ENCODE peak calls at places on chromosomes 12 and 14, in ten cellular contexts. One of them, this sample, is unnamed.

GRCh38 chr12:110872100-110872499 is 25.3 kb downstream of the CCDC63 start:
- DNase-seq in T follicular helper cell: no peak
- DNase-seq in pons: no peak
- DNase-seq in iris pigment epithelial cell: no peak
- DNase-seq in AML-193: no peak
- DNase-seq in Panc1: no peak
- DNase-seq in stimulated activated CD8-positive, alpha-beta memory T cell treated with anti-CD3 and anti-CD28 coated beads, Interleukin-7, amount 100 ng/mL, for 4 hours: no peak
- DNase-seq in NCI-H2081: no peak
- DNase-seq in activated CD4-positive, alpha-beta T cell treated with anti-CD3 and anti-CD28 coated beads, Interleukin-2, amount 10 ng/mL, durations not matched to agents 7 days and 5 days: no peak
- DNase-seq in stimulated activated CD4-positive, alpha-beta T cell treated with anti-CD3 and anti-CD28 coated beads, Interleukin-2, amount 100 ng/mL, for 24 hours: no peak
- DNase-seq in this sample: no peak

GRCh38 chr12:5665615-5666014 is 233.7 kb downstream of the NTF3 start:
- DNase-seq in Panc1: no peak
- DNase-seq in stimulated activated CD4-positive, alpha-beta T cell treated with anti-CD3 and anti-CD28 coated beads, Interleukin-2, amount 100 ng/mL, for 24 hours: no peak
- DNase-seq in AML-193: no peak
- DNase-seq in stimulated activated CD8-positive, alpha-beta memory T cell treated with anti-CD3 and anti-CD28 coated beads, Interleukin-7, amount 100 ng/mL, for 4 hours: no peak
- DNase-seq in iris pigment epithelial cell: peak
- DNase-seq in activated CD4-positive, alpha-beta T cell treated with anti-CD3 and anti-CD28 coated beads, Interleukin-2, amount 10 ng/mL, durations not matched to agents 7 days and 5 days: no peak
- DNase-seq in NCI-H2081: no peak
- DNase-seq in pons: no peak
- DNase-seq in T follicular helper cell: no peak
- DNase-seq in this sample: no peak

GRCh38 chr14:65483647-65484046 is 71.1 kb downstream of the FUT8 start:
- DNase-seq in AML-193: no peak
- DNase-seq in stimulated activated CD4-positive, alpha-beta T cell treated with anti-CD3 and anti-CD28 coated beads, Interleukin-2, amount 100 ng/mL, for 24 hours: no peak
- DNase-seq in activated CD4-positive, alpha-beta T cell treated with anti-CD3 and anti-CD28 coated beads, Interleukin-2, amount 10 ng/mL, durations not matched to agents 7 days and 5 days: no peak
- DNase-seq in iris pigment epithelial cell: peak
- DNase-seq in Panc1: no peak
- DNase-seq in T follicular helper cell: no peak
- DNase-seq in NCI-H2081: no peak
- DNase-seq in pons: no peak
- DNase-seq in stimulated activated CD8-positive, alpha-beta memory T cell treated with anti-CD3 and anti-CD28 coated beads, Interleukin-7, amount 100 ng/mL, for 4 hours: no peak
- DNase-seq in this sample: no peak

GRCh38 chr12:12319501-12320322 is 30.3 kb downstream of the MANSC1 start:
- DNase-seq in activated CD4-positive, alpha-beta T cell treated with anti-CD3 and anti-CD28 coated beads, Interleukin-2, amount 10 ng/mL, durations not matched to agents 7 days and 5 days: no peak
- DNase-seq in AML-193: no peak
- DNase-seq in stimulated activated CD4-positive, alpha-beta T cell treated with anti-CD3 and anti-CD28 coated beads, Interleukin-2, amount 100 ng/mL, for 24 hours: no peak
- DNase-seq in iris pigment epithelial cell: peak
- DNase-seq in NCI-H2081: no peak
- DNase-seq in pons: no peak
- DNase-seq in Panc1: no peak
- DNase-seq in stimulated activated CD8-positive, alpha-beta memory T cell treated with anti-CD3 and anti-CD28 coated beads, Interleukin-7, amount 100 ng/mL, for 4 hours: no peak
- DNase-seq in T follicular helper cell: no peak
- DNase-seq in this sample: no peak

GRCh38 chr12:11446372-11446771 is 51.0 kb upstream of the PRB2 start:
- DNase-seq in activated CD4-positive, alpha-beta T cell treated with anti-CD3 and anti-CD28 coated beads, Interleukin-2, amount 10 ng/mL, durations not matched to agents 7 days and 5 days: no peak
- DNase-seq in pons: no peak
- DNase-seq in AML-193: no peak
- DNase-seq in iris pigment epithelial cell: peak
- DNase-seq in NCI-H2081: no peak
- DNase-seq in stimulated activated CD8-positive, alpha-beta memory T cell treated with anti-CD3 and anti-CD28 coated beads, Interleukin-7, amount 100 ng/mL, for 4 hours: no peak
- DNase-seq in Panc1: no peak
- DNase-seq in stimulated activated CD4-positive, alpha-beta T cell treated with anti-CD3 and anti-CD28 coated beads, Interleukin-2, amount 100 ng/mL, for 24 hours: no peak
- DNase-seq in T follicular helper cell: no peak
- DNase-seq in this sample: peak

GRCh38 chr14:34997762-34998161 is 15.0 kb downstream of the SRP54 start:
- DNase-seq in pons: no peak
- DNase-seq in stimulated activated CD8-positive, alpha-beta memory T cell treated with anti-CD3 and anti-CD28 coated beads, Interleukin-7, amount 100 ng/mL, for 4 hours: no peak
- DNase-seq in NCI-H2081: peak
- DNase-seq in activated CD4-positive, alpha-beta T cell treated with anti-CD3 and anti-CD28 coated beads, Interleukin-2, amount 10 ng/mL, durations not matched to agents 7 days and 5 days: no peak
- DNase-seq in Panc1: no peak
- DNase-seq in AML-193: no peak
- DNase-seq in T follicular helper cell: no peak
- DNase-seq in iris pigment epithelial cell: peak
- DNase-seq in stimulated activated CD4-positive, alpha-beta T cell treated with anti-CD3 and anti-CD28 coated beads, Interleukin-2, amount 100 ng/mL, for 24 hours: no peak
- DNase-seq in this sample: no peak

GRCh38 chr12:95740751-95741150 is 49.8 kb downstream of the NTN4 start:
- DNase-seq in iris pigment epithelial cell: no peak
- DNase-seq in stimulated activated CD4-positive, alpha-beta T cell treated with anti-CD3 and anti-CD28 coated beads, Interleukin-2, amount 100 ng/mL, for 24 hours: no peak
- DNase-seq in T follicular helper cell: no peak
- DNase-seq in AML-193: no peak
- DNase-seq in activated CD4-positive, alpha-beta T cell treated with anti-CD3 and anti-CD28 coated beads, Interleukin-2, amount 10 ng/mL, durations not matched to agents 7 days and 5 days: no peak
- DNase-seq in pons: no peak
- DNase-seq in Panc1: no peak
- DNase-seq in NCI-H2081: peak
- DNase-seq in stimulated activated CD8-positive, alpha-beta memory T cell treated with anti-CD3 and anti-CD28 coated beads, Interleukin-7, amount 100 ng/mL, for 4 hours: no peak
- DNase-seq in this sample: no peak

GRCh38 chr14:37924622-37925021 is 283.1 kb upstream of the SSTR1 start:
- DNase-seq in iris pigment epithelial cell: no peak
- DNase-seq in stimulated activated CD8-positive, alpha-beta memory T cell treated with anti-CD3 and anti-CD28 coated beads, Interleukin-7, amount 100 ng/mL, for 4 hours: no peak
- DNase-seq in T follicular helper cell: no peak
- DNase-seq in stimulated activated CD4-positive, alpha-beta T cell treated with anti-CD3 and anti-CD28 coated beads, Interleukin-2, amount 100 ng/mL, for 24 hours: no peak
- DNase-seq in activated CD4-positive, alpha-beta T cell treated with anti-CD3 and anti-CD28 coated beads, Interleukin-2, amount 10 ng/mL, durations not matched to agents 7 days and 5 days: no peak
- DNase-seq in Panc1: no peak
- DNase-seq in AML-193: no peak
- DNase-seq in NCI-H2081: no peak
- DNase-seq in pons: no peak
- DNase-seq in this sample: no peak

GRCh38 chr12:53577941-53578352 is 48.2 kb downstream of the ATF7 start:
- DNase-seq in T follicular helper cell: no peak
- DNase-seq in pons: no peak
- DNase-seq in activated CD4-positive, alpha-beta T cell treated with anti-CD3 and anti-CD28 coated beads, Interleukin-2, amount 10 ng/mL, durations not matched to agents 7 days and 5 days: no peak
- DNase-seq in iris pigment epithelial cell: no peak
- DNase-seq in stimulated activated CD4-positive, alpha-beta T cell treated with anti-CD3 and anti-CD28 coated beads, Interleukin-2, amount 100 ng/mL, for 24 hours: no peak
- DNase-seq in AML-193: no peak
- DNase-seq in NCI-H2081: no peak
- DNase-seq in stimulated activated CD8-positive, alpha-beta memory T cell treated with anti-CD3 and anti-CD28 coated beads, Interleukin-7, amount 100 ng/mL, for 4 hours: no peak
- DNase-seq in Panc1: no peak
- DNase-seq in this sample: no peak

GRCh38 chr12:3869860-3870259 is 3.3 kb downstream of the PARP11 start:
- DNase-seq in stimulated activated CD4-positive, alpha-beta T cell treated with anti-CD3 and anti-CD28 coated beads, Interleukin-2, amount 100 ng/mL, for 24 hours: peak
- DNase-seq in pons: no peak
- DNase-seq in T follicular helper cell: no peak
- DNase-seq in iris pigment epithelial cell: peak
- DNase-seq in stimulated activated CD8-positive, alpha-beta memory T cell treated with anti-CD3 and anti-CD28 coated beads, Interleukin-7, amount 100 ng/mL, for 4 hours: peak
- DNase-seq in activated CD4-positive, alpha-beta T cell treated with anti-CD3 and anti-CD28 coated beads, Interleukin-2, amount 10 ng/mL, durations not matched to agents 7 days and 5 days: peak
- DNase-seq in AML-193: no peak
- DNase-seq in Panc1: no peak
- DNase-seq in NCI-H2081: no peak
- DNase-seq in this sample: peak

GRCh38 chr14:51540364-51540763 is 111.3 kb upstream of the FRMD6 start:
- DNase-seq in NCI-H2081: no peak
- DNase-seq in AML-193: no peak
- DNase-seq in stimulated activated CD8-positive, alpha-beta memory T cell treated with anti-CD3 and anti-CD28 coated beads, Interleukin-7, amount 100 ng/mL, for 4 hours: no peak
- DNase-seq in Panc1: no peak
- DNase-seq in activated CD4-positive, alpha-beta T cell treated with anti-CD3 and anti-CD28 coated beads, Interleukin-2, amount 10 ng/mL, durations not matched to agents 7 days and 5 days: no peak
- DNase-seq in pons: no peak
- DNase-seq in iris pigment epithelial cell: peak
- DNase-seq in T follicular helper cell: no peak
- DNase-seq in stimulated activated CD4-positive, alpha-beta T cell treated with anti-CD3 and anti-CD28 coated beads, Interleukin-2, amount 100 ng/mL, for 24 hours: no peak
- DNase-seq in this sample: no peak

GRCh38 chr14:51394804-51395203 is 154.8 kb downstream of the TMX1 start:
- DNase-seq in AML-193: no peak
- DNase-seq in T follicular helper cell: no peak
- DNase-seq in Panc1: no peak
- DNase-seq in activated CD4-positive, alpha-beta T cell treated with anti-CD3 and anti-CD28 coated beads, Interleukin-2, amount 10 ng/mL, durations not matched to agents 7 days and 5 days: no peak
- DNase-seq in iris pigment epithelial cell: no peak
- DNase-seq in stimulated activated CD8-positive, alpha-beta memory T cell treated with anti-CD3 and anti-CD28 coated beads, Interleukin-7, amount 100 ng/mL, for 4 hours: no peak
- DNase-seq in pons: no peak
- DNase-seq in stimulated activated CD4-positive, alpha-beta T cell treated with anti-CD3 and anti-CD28 coated beads, Interleukin-2, amount 100 ng/mL, for 24 hours: no peak
- DNase-seq in NCI-H2081: no peak
- DNase-seq in this sample: no peak

This sample was measured in DND-41.